ENCODE peak calls at places on chromosome 5, in six cellular contexts. One of them, this sample, is unnamed.

GRCh38 chr5:177367981-177368960 is 10.5 kb downstream of the RGS14 start:
- DNase-seq in ELR: no peak
- DNase-seq in GM12891: no peak
- DNase-seq in Jurkat, Clone E6-1: no peak
- DNase-seq in activated CD4-positive, alpha-beta T cell treated with anti-CD3 and anti-CD28 coated beads, Interleukin-2, amount 10 ng/mL, durations not matched to agents 7 days and 5 days: no peak
- DNase-seq in HFFc6: no peak
- DNase-seq in this sample: no peak

GRCh38 chr5:60891667-60892066 is 47.6 kb upstream of the ELOVL7 start:
- DNase-seq in GM12891: no peak
- DNase-seq in Jurkat, Clone E6-1: no peak
- DNase-seq in activated CD4-positive, alpha-beta T cell treated with anti-CD3 and anti-CD28 coated beads, Interleukin-2, amount 10 ng/mL, durations not matched to agents 7 days and 5 days: no peak
- DNase-seq in HFFc6: no peak
- DNase-seq in ELR: no peak
- DNase-seq in this sample: no peak

GRCh38 chr5:125480901-125481300 is 734.5 kb upstream of the ZNF608 start:
- DNase-seq in GM12891: no peak
- DNase-seq in HFFc6: no peak
- DNase-seq in ELR: no peak
- DNase-seq in Jurkat, Clone E6-1: no peak
- DNase-seq in activated CD4-positive, alpha-beta T cell treated with anti-CD3 and anti-CD28 coated beads, Interleukin-2, amount 10 ng/mL, durations not matched to agents 7 days and 5 days: no peak
- DNase-seq in this sample: no peak

GRCh38 chr5:116573617-116574431 is 799 bp downstream of the SEMA6A start:
- DNase-seq in Jurkat, Clone E6-1: no peak
- DNase-seq in GM12891: peak
- DNase-seq in ELR: peak
- DNase-seq in activated CD4-positive, alpha-beta T cell treated with anti-CD3 and anti-CD28 coated beads, Interleukin-2, amount 10 ng/mL, durations not matched to agents 7 days and 5 days: no peak
- DNase-seq in HFFc6: no peak
- DNase-seq in this sample: no peak

GRCh38 chr5:22514231-22514630 is 338.9 kb downstream of the CDH12 start:
- DNase-seq in HFFc6: no peak
- DNase-seq in ELR: no peak
- DNase-seq in GM12891: no peak
- DNase-seq in activated CD4-positive, alpha-beta T cell treated with anti-CD3 and anti-CD28 coated beads, Interleukin-2, amount 10 ng/mL, durations not matched to agents 7 days and 5 days: no peak
- DNase-seq in Jurkat, Clone E6-1: no peak
- DNase-seq in this sample: no peak

GRCh38 chr5:135372654-135373381 is 26.2 kb downstream of the MACROH2A1 start:
- DNase-seq in HFFc6: no peak
- DNase-seq in ELR: no peak
- DNase-seq in GM12891: no peak
- DNase-seq in activated CD4-positive, alpha-beta T cell treated with anti-CD3 and anti-CD28 coated beads, Interleukin-2, amount 10 ng/mL, durations not matched to agents 7 days and 5 days: no peak
- DNase-seq in Jurkat, Clone E6-1: peak
- DNase-seq in this sample: no peak

GRCh38 chr5:14463629-14464028 is 118.0 kb upstream of the OTULINL start:
- DNase-seq in HFFc6: peak
- DNase-seq in GM12891: no peak
- DNase-seq in ELR: peak
- DNase-seq in Jurkat, Clone E6-1: no peak
- DNase-seq in activated CD4-positive, alpha-beta T cell treated with anti-CD3 and anti-CD28 coated beads, Interleukin-2, amount 10 ng/mL, durations not matched to agents 7 days and 5 days: no peak
- DNase-seq in this sample: no peak

GRCh38 chr5:140868721-140869554 is at the start of gene PCDHA11:
- DNase-seq in ELR: peak
- DNase-seq in activated CD4-positive, alpha-beta T cell treated with anti-CD3 and anti-CD28 coated beads, Interleukin-2, amount 10 ng/mL, durations not matched to agents 7 days and 5 days: no peak
- DNase-seq in HFFc6: no peak
- DNase-seq in GM12891: no peak
- DNase-seq in Jurkat, Clone E6-1: no peak
- DNase-seq in this sample: peak

GRCh38 chr5:89457411-89458329 is 574.7 kb upstream of the MEF2C start:
- DNase-seq in GM12891: no peak
- DNase-seq in Jurkat, Clone E6-1: no peak
- DNase-seq in HFFc6: peak
- DNase-seq in ELR: peak
- DNase-seq in activated CD4-positive, alpha-beta T cell treated with anti-CD3 and anti-CD28 coated beads, Interleukin-2, amount 10 ng/mL, durations not matched to agents 7 days and 5 days: no peak
- DNase-seq in this sample: no peak

GRCh38 chr5:81080809-81081460 is 120.8 kb downstream of the RASGRF2 start:
- DNase-seq in HFFc6: no peak
- DNase-seq in Jurkat, Clone E6-1: no peak
- DNase-seq in activated CD4-positive, alpha-beta T cell treated with anti-CD3 and anti-CD28 coated beads, Interleukin-2, amount 10 ng/mL, durations not matched to agents 7 days and 5 days: no peak
- DNase-seq in GM12891: no peak
- DNase-seq in ELR: no peak
- DNase-seq in this sample: no peak

GRCh38 chr5:125463441-125464092 is 717.1 kb upstream of the ZNF608 start:
- DNase-seq in Jurkat, Clone E6-1: no peak
- DNase-seq in ELR: no peak
- DNase-seq in GM12891: no peak
- DNase-seq in HFFc6: no peak
- DNase-seq in activated CD4-positive, alpha-beta T cell treated with anti-CD3 and anti-CD28 coated beads, Interleukin-2, amount 10 ng/mL, durations not matched to agents 7 days and 5 days: no peak
- DNase-seq in this sample: no peak

GRCh38 chr5:1006656-1007071 is 1.9 kb upstream of the NKD2 start:
- DNase-seq in GM12891: no peak
- DNase-seq in Jurkat, Clone E6-1: no peak
- DNase-seq in activated CD4-positive, alpha-beta T cell treated with anti-CD3 and anti-CD28 coated beads, Interleukin-2, amount 10 ng/mL, durations not matched to agents 7 days and 5 days: no peak
- DNase-seq in HFFc6: no peak
- DNase-seq in ELR: no peak
- DNase-seq in this sample: no peak

GRCh38 chr5:54673523-54674225 is 156.1 kb downstream of the SNX18 start:
- DNase-seq in ELR: no peak
- DNase-seq in activated CD4-positive, alpha-beta T cell treated with anti-CD3 and anti-CD28 coated beads, Interleukin-2, amount 10 ng/mL, durations not matched to agents 7 days and 5 days: peak
- DNase-seq in GM12891: no peak
- DNase-seq in HFFc6: no peak
- DNase-seq in Jurkat, Clone E6-1: no peak
- DNase-seq in this sample: no peak

GRCh38 chr5:73135429-73136276 is 15.3 kb downstream of the TMEM171 start:
- DNase-seq in GM12891: no peak
- DNase-seq in HFFc6: peak
- DNase-seq in activated CD4-positive, alpha-beta T cell treated with anti-CD3 and anti-CD28 coated beads, Interleukin-2, amount 10 ng/mL, durations not matched to agents 7 days and 5 days: no peak
- DNase-seq in Jurkat, Clone E6-1: peak
- DNase-seq in ELR: peak
- DNase-seq in this sample: no peak

GRCh38 chr5:156396830-156397081 is 69.8 kb downstream of the SGCD start:
- DNase-seq in Jurkat, Clone E6-1: no peak
- DNase-seq in GM12891: no peak
- DNase-seq in activated CD4-positive, alpha-beta T cell treated with anti-CD3 and anti-CD28 coated beads, Interleukin-2, amount 10 ng/mL, durations not matched to agents 7 days and 5 days: no peak
- DNase-seq in ELR: no peak
- DNase-seq in HFFc6: no peak
- DNase-seq in this sample: no peak

This sample was measured in glomerular endothelial cell.